ENCODE peak calls at places on chromosomes 12 and 14, in four cellular contexts. One of them, this sample, is unnamed.

GRCh38 chr14:94483071-94483451 is 7.1 kb upstream of the SERPINA9 start:
- DNase-seq in stomach: no peak
- DNase-seq in transverse colon: no peak
- DNase-seq in GM12865: peak
- DNase-seq in this sample: no peak

GRCh38 chr12:3342051-3342450 is 149.0 kb upstream of the PRMT8 start:
- DNase-seq in stomach: peak
- DNase-seq in transverse colon: no peak
- DNase-seq in GM12865: peak
- DNase-seq in this sample: peak

GRCh38 chr12:67370979-67371378 is 101.8 kb downstream of the CAND1 start:
- DNase-seq in stomach: no peak
- DNase-seq in transverse colon: no peak
- DNase-seq in GM12865: no peak
- DNase-seq in this sample: no peak

GRCh38 chr12:41944241-41944640 is 200.4 kb downstream of the GXYLT1 start:
- DNase-seq in GM12865: no peak
- DNase-seq in stomach: no peak
- DNase-seq in transverse colon: no peak
- DNase-seq in this sample: no peak

GRCh38 chr14:80136358-80136757 is 74.9 kb downstream of the DIO2 start:
- DNase-seq in stomach: no peak
- DNase-seq in transverse colon: no peak
- DNase-seq in GM12865: peak
- DNase-seq in this sample: no peak

GRCh38 chr12:91274886-91275285 is 92.3 kb upstream of the DCN start:
- DNase-seq in stomach: no peak
- DNase-seq in GM12865: no peak
- DNase-seq in transverse colon: no peak
- DNase-seq in this sample: no peak

GRCh38 chr12:105331805-105332251 is 1.3 kb downstream of the C12orf75 start:
- DNase-seq in transverse colon: peak
- DNase-seq in stomach: peak
- DNase-seq in GM12865: peak
- DNase-seq in this sample: no peak

GRCh38 chr12:95611676-95612309 is 60.5 kb upstream of the USP44 start:
- DNase-seq in transverse colon: no peak
- DNase-seq in stomach: no peak
- DNase-seq in GM12865: no peak
- DNase-seq in this sample: no peak

GRCh38 chr12:9782547-9783382 is 22.1 kb upstream of the CD69 start:
- DNase-seq in GM12865: no peak
- DNase-seq in stomach: no peak
- DNase-seq in transverse colon: no peak
- DNase-seq in this sample: no peak

GRCh38 chr12:65741662-65742480 is 82.4 kb upstream of the HMGA2 start:
- DNase-seq in stomach: no peak
- DNase-seq in GM12865: peak
- DNase-seq in transverse colon: peak
- DNase-seq in this sample: peak

GRCh38 chr12:75641031-75641780 is 129.8 kb upstream of the KRR1 start:
- DNase-seq in transverse colon: peak
- DNase-seq in stomach: no peak
- DNase-seq in GM12865: peak
- DNase-seq in this sample: peak

GRCh38 chr12:4992881-4993280 is 50.8 kb upstream of the KCNA5 start:
- DNase-seq in stomach: no peak
- DNase-seq in GM12865: no peak
- DNase-seq in transverse colon: no peak
- DNase-seq in this sample: no peak

GRCh38 chr14:56118611-56119181 is 485 bp downstream of the PELI2 start:
- DNase-seq in GM12865: no peak
- DNase-seq in stomach: peak
- DNase-seq in transverse colon: peak
- DNase-seq in this sample: peak

GRCh38 chr12:64137117-64137516 is 85.0 kb downstream of the KICS2 start:
- DNase-seq in stomach: no peak
- DNase-seq in transverse colon: no peak
- DNase-seq in GM12865: no peak
- DNase-seq in this sample: no peak

GRCh38 chr12:79381246-79382208 is 309.2 kb downstream of the PAWR start:
- DNase-seq in stomach: no peak
- DNase-seq in GM12865: no peak
- DNase-seq in transverse colon: no peak
- DNase-seq in this sample: no peak
- H3K4me3 ChIP-seq in stomach: no peak
- H3K4me3 ChIP-seq in GM12865: no peak
- H3K4me3 ChIP-seq in transverse colon: no peak
- H3K4me3 ChIP-seq in this sample: no peak

GRCh38 chr14:78029471-78030372 is 140.5 kb upstream of the NRXN3 start:
- DNase-seq in transverse colon: no peak
- DNase-seq in GM12865: no peak
- DNase-seq in stomach: no peak
- DNase-seq in this sample: no peak
- TF ChIP-seq CTCF in transverse colon: no peak
- TF ChIP-seq CTCF in GM12865: no peak
- TF ChIP-seq CTCF in stomach: no peak
- TF ChIP-seq CTCF in this sample: no peak

DNA sequence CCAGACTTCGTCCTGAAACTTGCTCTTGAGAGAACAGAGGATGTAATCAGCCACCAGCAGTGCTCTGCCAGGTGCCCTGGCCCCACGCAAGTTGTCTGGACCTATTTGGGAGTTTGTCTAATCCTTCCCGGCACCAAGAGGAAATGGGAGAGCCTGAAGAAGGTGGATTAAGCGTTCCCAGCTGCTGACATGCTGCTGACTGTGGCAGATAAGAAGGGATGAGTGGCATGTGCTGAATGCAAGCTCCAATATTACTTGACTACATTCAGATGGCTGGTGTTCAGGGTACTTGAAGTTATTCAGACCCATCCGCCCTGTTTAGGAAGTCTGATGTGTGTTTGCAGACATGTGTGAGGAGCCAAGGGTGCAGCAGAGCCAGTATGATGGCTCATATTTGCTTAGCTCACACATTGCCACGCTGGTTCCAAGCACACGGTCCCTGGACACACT is 440.6 kb upstream of the CCDC196 start:
- DNase-seq in GM12865: no peak
- DNase-seq in stomach: no peak
- DNase-seq in transverse colon: no peak
- DNase-seq in this sample: no peak
- H3K4me3 ChIP-seq in GM12865: no peak
- H3K4me3 ChIP-seq in stomach: no peak
- H3K4me3 ChIP-seq in transverse colon: no peak
- H3K4me3 ChIP-seq in this sample: no peak

GRCh38 chr14:58476320-58476719 is 48.8 kb downstream of the KIAA0586 start:
- DNase-seq in stomach: no peak
- DNase-seq in GM12865: no peak
- DNase-seq in transverse colon: no peak
- DNase-seq in this sample: no peak

GRCh38 chr14:58477653-58478052 is 50.1 kb downstream of the KIAA0586 start:
- DNase-seq in stomach: no peak
- DNase-seq in transverse colon: no peak
- DNase-seq in GM12865: no peak
- DNase-seq in this sample: no peak

GRCh38 chr14:58479975-58480374 is 52.5 kb downstream of the KIAA0586 start:
- DNase-seq in GM12865: peak
- DNase-seq in transverse colon: no peak
- DNase-seq in stomach: no peak
- DNase-seq in this sample: no peak
- TF ChIP-seq CTCF in GM12865: no peak
- TF ChIP-seq CTCF in transverse colon: no peak
- TF ChIP-seq CTCF in stomach: no peak
- TF ChIP-seq CTCF in this sample: no peak

GRCh38 chr12:111599459-111600295 is 562 bp upstream of the ATXN2 start:
- DNase-seq in GM12865: peak
- DNase-seq in transverse colon: peak
- DNase-seq in stomach: peak
- DNase-seq in this sample: peak

GRCh38 chr12:111602348-111602747 is 3.2 kb upstream of the ATXN2 start:
- DNase-seq in transverse colon: no peak
- DNase-seq in stomach: no peak
- DNase-seq in GM12865: no peak
- DNase-seq in this sample: no peak

GRCh38 chr12:111597731-111598636 is 1.1 kb downstream of the ATXN2 start:
- DNase-seq in GM12865: peak
- DNase-seq in transverse colon: peak
- DNase-seq in stomach: peak
- DNase-seq in this sample: peak

GRCh38 chr12:111598637-111599458 is at the start of gene ATXN2:
- DNase-seq in GM12865: no peak
- DNase-seq in transverse colon: peak
- DNase-seq in stomach: peak
- DNase-seq in this sample: peak

GRCh38 chr12:111600296-111600562 is 1.1 kb upstream of the ATXN2 start:
- DNase-seq in stomach: no peak
- DNase-seq in GM12865: no peak
- DNase-seq in transverse colon: no peak
- DNase-seq in this sample: no peak
- H3K4me3 ChIP-seq in stomach: peak
- H3K4me3 ChIP-seq in GM12865: peak
- H3K4me3 ChIP-seq in transverse colon: peak
- H3K4me3 ChIP-seq in this sample: no peak

GRCh38 chr14:28609228-28609828 is 157.3 kb upstream of the FOXG1 start:
- DNase-seq in stomach: peak
- DNase-seq in transverse colon: peak
- DNase-seq in GM12865: peak
- DNase-seq in this sample: peak
- TF ChIP-seq CTCF in stomach: peak
- TF ChIP-seq CTCF in transverse colon: peak
- TF ChIP-seq CTCF in GM12865: peak
- TF ChIP-seq CTCF in this sample: peak

GRCh38 chr14:22232486-22232885 is 356.5 kb downstream of the DAD1 start:
- DNase-seq in GM12865: no peak
- DNase-seq in stomach: no peak
- DNase-seq in transverse colon: no peak
- DNase-seq in this sample: no peak
- H3K4me3 ChIP-seq in GM12865: no peak
- H3K4me3 ChIP-seq in stomach: no peak
- H3K4me3 ChIP-seq in transverse colon: no peak
- H3K4me3 ChIP-seq in this sample: no peak

This sample was measured in mucosa of descending colon.